ENCODE peak calls at places on chromosomes 16 and 17, in four cellular contexts. One of them, this sample, is unnamed.

GRCh38 chr17:31078290-31078689 is 16.5 kb upstream of the NF1 start:
- DNase-seq in K562: peak
- DNase-seq in HepG2: no peak
- DNase-seq in GM12878: no peak
- DNase-seq in this sample: no peak

GRCh38 chr16:9258423-9259051 is 167.1 kb downstream of the HAPSTR1 start:
- DNase-seq in K562: peak
- DNase-seq in HepG2: peak
- DNase-seq in GM12878: no peak
- DNase-seq in this sample: peak

GRCh38 chr16:15795615-15796014 is 61.2 kb downstream of the MYH11 start:
- DNase-seq in K562: no peak
- DNase-seq in HepG2: no peak
- DNase-seq in GM12878: no peak
- DNase-seq in this sample: no peak

GRCh38 chr16:2388139-2388874 is 40.9 kb upstream of the CCNF start:
- DNase-seq in K562: no peak
- DNase-seq in HepG2: no peak
- DNase-seq in GM12878: no peak
- DNase-seq in this sample: no peak

GRCh38 chr17:5947701-5948180 is 122.4 kb upstream of the WSCD1 start:
- DNase-seq in K562: no peak
- DNase-seq in HepG2: no peak
- DNase-seq in GM12878: no peak
- DNase-seq in this sample: no peak

GRCh38 chr17:8820311-8821010 is 21.3 kb upstream of the MFSD6L start:
- DNase-seq in K562: no peak
- DNase-seq in HepG2: no peak
- DNase-seq in GM12878: no peak
- DNase-seq in this sample: no peak

GRCh38 chr16:12079411-12079965 is 103.0 kb downstream of the SNX29 start:
- DNase-seq in K562: no peak
- DNase-seq in HepG2: no peak
- DNase-seq in GM12878: no peak
- DNase-seq in this sample: no peak

GRCh38 chr17:59743842-59744241 is 36.4 kb downstream of the VMP1 start:
- DNase-seq in K562: no peak
- DNase-seq in HepG2: no peak
- DNase-seq in GM12878: no peak
- DNase-seq in this sample: no peak

GRCh38 chr16:997440-998051 is 16.0 kb downstream of the SOX8 start:
- DNase-seq in K562: no peak
- DNase-seq in HepG2: no peak
- DNase-seq in GM12878: no peak
- DNase-seq in this sample: no peak

GRCh38 chr17:66255527-66255971 is 26.3 kb upstream of the APOH start:
- DNase-seq in K562: no peak
- DNase-seq in HepG2: no peak
- DNase-seq in GM12878: no peak
- DNase-seq in this sample: no peak

GRCh38 chr16:50178397-50179018 is 25.4 kb downstream of the TENT4B start:
- DNase-seq in K562: no peak
- DNase-seq in HepG2: no peak
- DNase-seq in GM12878: no peak
- DNase-seq in this sample: no peak

GRCh38 chr16:81707411-81708321 is 71.4 kb upstream of the PLCG2 start:
- DNase-seq in K562: no peak
- DNase-seq in HepG2: no peak
- DNase-seq in GM12878: no peak
- DNase-seq in this sample: no peak

GRCh38 chr16:88464447-88465318 is 11.6 kb downstream of the ZFPM1 start:
- DNase-seq in K562: peak
- DNase-seq in HepG2: no peak
- DNase-seq in GM12878: no peak
- DNase-seq in this sample: no peak

GRCh38 chr16:28473714-28474265 is 1.7 kb upstream of the NPIPB7 start:
- DNase-seq in K562: no peak
- DNase-seq in HepG2: no peak
- DNase-seq in GM12878: no peak
- DNase-seq in this sample: no peak

GRCh38 chr17:69228576-69228975 is at the start of gene ABCA10:
- DNase-seq in K562: no peak
- DNase-seq in HepG2: no peak
- DNase-seq in GM12878: no peak
- DNase-seq in this sample: no peak

GRCh38 chr16:85982563-85982939 is 83.6 kb downstream of the IRF8 start:
- DNase-seq in K562: no peak
- DNase-seq in HepG2: no peak
- DNase-seq in GM12878: no peak
- DNase-seq in this sample: no peak

GRCh38 chr16:85250609-85251223 is 138.4 kb upstream of the CIBAR2 start:
- DNase-seq in K562: no peak
- DNase-seq in HepG2: no peak
- DNase-seq in GM12878: no peak
- DNase-seq in this sample: no peak

GRCh38 chr16:14401839-14402115 is 228.3 kb downstream of the PARN start:
- DNase-seq in K562: no peak
- DNase-seq in HepG2: no peak
- DNase-seq in GM12878: no peak
- DNase-seq in this sample: no peak

GRCh38 chr16:14394834-14395233 is 235.2 kb downstream of the PARN start:
- DNase-seq in K562: no peak
- DNase-seq in HepG2: no peak
- DNase-seq in GM12878: no peak
- DNase-seq in this sample: no peak

GRCh38 chr16:14398014-14398717 is 231.9 kb downstream of the PARN start:
- DNase-seq in K562: no peak
- DNase-seq in HepG2: no peak
- DNase-seq in GM12878: no peak
- DNase-seq in this sample: no peak

GRCh38 chr16:14400285-14400977 is 229.6 kb downstream of the PARN start:
- DNase-seq in K562: no peak
- DNase-seq in HepG2: no peak
- DNase-seq in GM12878: no peak
- DNase-seq in this sample: no peak

GRCh38 chr16:14399397-14400284 is 230.4 kb downstream of the PARN start:
- DNase-seq in K562: no peak
- DNase-seq in HepG2: peak
- DNase-seq in GM12878: peak
- DNase-seq in this sample: peak
- TF ChIP-seq ZBTB33 in K562: no peak
- TF ChIP-seq ZBTB33 in HepG2: peak
- TF ChIP-seq ZBTB33 in GM12878: no peak
- TF ChIP-seq ZBTB33 in this sample: no peak

GRCh38 chr17:63309021-63309420 is 137.1 kb downstream of the CYB561 start:
- DNase-seq in K562: no peak
- DNase-seq in HepG2: no peak
- DNase-seq in GM12878: no peak
- DNase-seq in this sample: no peak
- TF ChIP-seq ATF3 in K562: no peak
- TF ChIP-seq ATF3 in HepG2: no peak
- TF ChIP-seq ATF3 in GM12878: no peak
- TF ChIP-seq ATF3 in this sample: no peak

GRCh38 chr16:77430360-77430759 is 4.5 kb downstream of the ADAMTS18 start:
- DNase-seq in K562: no peak
- DNase-seq in HepG2: no peak
- DNase-seq in GM12878: no peak
- DNase-seq in this sample: no peak
- TF ChIP-seq ZBTB33 in K562: no peak
- TF ChIP-seq ZBTB33 in HepG2: no peak
- TF ChIP-seq ZBTB33 in GM12878: no peak
- TF ChIP-seq ZBTB33 in this sample: no peak

GRCh38 chr17:33651631-33652030 is 358.5 kb upstream of the ASIC2 start:
- DNase-seq in K562: peak
- DNase-seq in HepG2: no peak
- DNase-seq in GM12878: no peak
- DNase-seq in this sample: no peak

GRCh38 chr17:33642002-33642401 is 348.9 kb upstream of the ASIC2 start:
- DNase-seq in K562: peak
- DNase-seq in HepG2: no peak
- DNase-seq in GM12878: no peak
- DNase-seq in this sample: no peak

GRCh38 chr17:33653389-33653788 is 360.3 kb upstream of the ASIC2 start:
- DNase-seq in K562: no peak
- DNase-seq in HepG2: no peak
- DNase-seq in GM12878: no peak
- DNase-seq in this sample: no peak

DNA sequence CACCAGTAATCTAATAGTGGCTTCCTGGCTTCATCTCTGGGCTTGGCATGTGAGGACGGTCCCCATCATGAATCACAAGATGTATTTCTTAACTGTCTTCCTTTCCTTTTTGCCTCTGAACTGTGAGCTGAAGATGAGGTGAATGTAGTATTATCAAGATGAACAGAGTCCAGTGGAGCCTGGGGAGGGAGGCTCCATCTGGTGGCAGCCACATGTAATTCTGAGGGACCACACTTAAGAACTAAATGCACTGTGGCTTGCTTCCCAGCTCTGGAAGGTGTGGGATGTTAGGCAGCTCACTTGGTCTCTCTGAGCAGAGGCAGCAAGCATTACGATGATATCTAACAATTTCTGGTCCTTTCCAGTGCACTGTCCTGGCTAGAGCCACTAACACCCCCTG is 354.9 kb upstream of the ASIC2 start:
- DNase-seq in K562: peak
- DNase-seq in HepG2: no peak
- DNase-seq in GM12878: no peak
- DNase-seq in this sample: no peak
- TF ChIP-seq ATF3 in K562: no peak
- TF ChIP-seq ATF3 in HepG2: no peak
- TF ChIP-seq ATF3 in GM12878: no peak
- TF ChIP-seq ATF3 in this sample: no peak

GRCh38 chr16:73385701-73386100 is 337.8 kb upstream of the ZFHX3 start:
- DNase-seq in K562: no peak
- DNase-seq in HepG2: no peak
- DNase-seq in GM12878: no peak
- DNase-seq in this sample: no peak

GRCh38 chr16:73389075-73389474 is 341.1 kb upstream of the ZFHX3 start:
- DNase-seq in K562: no peak
- DNase-seq in HepG2: no peak
- DNase-seq in GM12878: no peak
- DNase-seq in this sample: no peak

GRCh38 chr16:73387979-73388378 is 340.1 kb upstream of the ZFHX3 start:
- DNase-seq in K562: no peak
- DNase-seq in HepG2: no peak
- DNase-seq in GM12878: no peak
- DNase-seq in this sample: no peak

GRCh38 chr16:73390936-73391335 is 343.0 kb upstream of the ZFHX3 start:
- DNase-seq in K562: no peak
- DNase-seq in HepG2: no peak
- DNase-seq in GM12878: no peak
- DNase-seq in this sample: no peak

GRCh38 chr16:73390491-73390890 is 342.6 kb upstream of the ZFHX3 start:
- DNase-seq in K562: no peak
- DNase-seq in HepG2: no peak
- DNase-seq in GM12878: no peak
- DNase-seq in this sample: no peak
- TF ChIP-seq ZBTB33 in K562: no peak
- TF ChIP-seq ZBTB33 in HepG2: no peak
- TF ChIP-seq ZBTB33 in GM12878: no peak
- TF ChIP-seq ZBTB33 in this sample: no peak

DNA sequence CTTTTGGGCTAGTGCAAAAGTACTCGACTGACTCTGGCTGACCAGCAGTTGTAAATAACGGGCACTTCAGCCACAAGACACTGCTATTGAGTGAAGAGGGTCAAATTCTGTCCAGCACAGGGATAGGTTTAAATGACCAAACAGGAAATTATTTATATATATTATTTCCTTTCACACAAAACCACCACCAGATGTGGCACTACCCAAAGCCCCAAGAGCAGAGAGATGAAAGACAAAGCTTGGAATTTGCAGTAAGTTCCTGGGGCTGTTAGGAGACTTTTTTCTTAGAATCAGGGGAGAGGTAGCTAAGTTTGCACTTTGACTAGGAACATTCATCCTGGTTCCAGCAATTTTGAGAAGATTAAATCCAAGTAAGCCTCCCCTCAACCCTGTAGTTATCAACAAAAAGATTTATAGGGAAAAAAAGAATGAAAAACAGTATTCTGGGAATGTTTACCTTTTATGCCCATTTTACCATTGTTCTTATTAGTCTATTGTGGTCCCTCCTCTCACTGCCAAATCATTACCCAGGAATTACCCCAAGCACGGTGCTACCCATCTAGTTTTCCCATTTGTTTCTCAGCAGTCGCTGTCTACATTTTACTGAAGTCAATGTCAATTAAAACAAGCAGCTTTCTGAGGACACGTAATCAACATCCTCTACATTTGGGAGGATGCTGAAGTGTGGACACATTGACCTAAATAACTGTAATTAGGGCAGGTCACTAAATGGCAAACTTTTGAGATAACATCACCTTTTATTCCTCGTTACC is 43.5 kb downstream of the GRB7 start:
- DNase-seq in K562: no peak
- DNase-seq in HepG2: no peak
- DNase-seq in GM12878: no peak
- DNase-seq in this sample: no peak
- TF ChIP-seq ATF3 in K562: no peak
- TF ChIP-seq ATF3 in HepG2: no peak
- TF ChIP-seq ATF3 in GM12878: no peak
- TF ChIP-seq ATF3 in this sample: no peak

GRCh38 chr17:55601874-55602364 is 90.7 kb upstream of the SMIM36 start:
- DNase-seq in K562: peak
- DNase-seq in HepG2: peak
- DNase-seq in GM12878: no peak
- DNase-seq in this sample: peak

DNA sequence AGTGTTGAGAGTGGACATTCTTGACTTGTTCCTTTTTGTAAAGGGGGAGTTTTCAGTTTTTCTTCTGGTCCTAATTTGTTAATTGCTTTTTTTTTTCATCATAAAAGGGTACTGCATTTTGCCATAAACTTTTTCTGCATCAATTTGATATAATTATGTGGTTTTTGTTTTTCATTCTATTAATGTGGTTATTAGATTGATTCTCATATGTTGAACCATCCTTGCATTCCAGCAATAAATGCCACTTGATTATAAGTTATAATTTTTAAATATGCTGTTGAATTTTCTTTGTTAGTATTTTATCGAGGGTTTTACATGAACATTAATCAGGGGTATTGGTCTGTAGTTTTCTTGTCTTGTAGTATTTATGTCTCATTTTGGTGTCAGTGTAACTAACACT is 87.2 kb upstream of the SMIM36 start:
- DNase-seq in K562: no peak
- DNase-seq in HepG2: no peak
- DNase-seq in GM12878: no peak
- DNase-seq in this sample: no peak
- TF ChIP-seq ZBTB33 in K562: no peak
- TF ChIP-seq ZBTB33 in HepG2: no peak
- TF ChIP-seq ZBTB33 in GM12878: no peak
- TF ChIP-seq ZBTB33 in this sample: no peak